ENCODE peak calls at places on chromosomes 16 and 17, in six cellular contexts. H is A549, O is HepG2, I is GM12878, A is K562, L is upper lobe of left lung. W is an unnamed sample.

GRCh38 chr17:17780941-17781590 is 55.7 kb downstream of the SREBF1 start:
- ATAC-seq in H (peak; percentile 75), O (peak; percentile 1), I (no peak), A (no peak), L (no peak), W (peak; percentile 32)

GRCh38 chr17:60079401-60079861 is 710 bp upstream of the HEATR6 start:
- ATAC-seq in H (peak; percentile 65), O (peak; percentile 67), I (no peak), A (peak; percentile 48), L (no peak), W (no peak)

GRCh38 chr17:80901319-80901718 is 90.3 kb upstream of the CHMP6 start:
- ATAC-seq in H (no peak), O (no peak), I (peak; percentile 90), A (no peak), L (no peak), W (no peak)

GRCh38 chr16:76882105-76882504 is 308.9 kb upstream of the MON1B start:
- ATAC-seq in H (peak; percentile 61), O (no peak), I (peak; percentile 44), A (no peak), L (no peak), W (no peak)

GRCh38 chr16:31253642-31254045 is 6.1 kb upstream of the ITGAM start:
- ATAC-seq in H (peak; percentile 91), O (peak; percentile 63), I (peak; percentile 27), A (peak; percentile 98), L (peak; percentile 77), W (peak; percentile 36)

GRCh38 chr17:17119106-17119505 is 76.8 kb downstream of the MPRIP start:
- ATAC-seq in H (peak; percentile 41), O (no peak), I (no peak), A (no peak), L (peak; percentile 45), W (no peak)

GRCh38 chr16:21116148-21116693 is 34.4 kb downstream of the DNAH3 start:
- ATAC-seq in H (no peak), O (peak; percentile 60), I (peak; percentile 41), A (peak; percentile 91), L (no peak), W (no peak)

GRCh38 chr16:20844054-20844453 is 37.7 kb downstream of the REXO5 start:
- ATAC-seq in H (no peak), O (no peak), I (no peak), A (no peak), L (no peak), W (no peak)

GRCh38 chr17:71360301-71360700 is 760.5 kb upstream of the SOX9 start:
- ATAC-seq in H (no peak), O (no peak), I (no peak), A (no peak), L (no peak), W (no peak)

GRCh38 chr16:47258874-47259461 is 115.2 kb upstream of the NETO2 start:
- ATAC-seq in H (peak; percentile 69), O (peak; percentile 80), I (peak; percentile 88), A (peak; percentile 86), L (no peak), W (no peak)

GRCh38 chr16:20925780-20926179 is 25.2 kb downstream of the LYRM1 start:
- ATAC-seq in H (no peak), O (peak; percentile 80), I (no peak), A (no peak), L (no peak), W (no peak)

GRCh38 chr16:83116274-83116892 is 489.6 kb downstream of the CDH13 start:
- ATAC-seq in H (no peak), O (no peak), I (no peak), A (no peak), L (no peak), W (no peak)

GRCh38 chr17:21059761-21060160 is 16.9 kb upstream of the USP22 start:
- ATAC-seq in H (peak; percentile 10), O (peak; percentile 30), I (no peak), A (no peak), L (no peak), W (no peak)

GRCh38 chr16:19945934-19946333 is 61.3 kb upstream of the GPRC5B start:
- ATAC-seq in H (no peak), O (no peak), I (no peak), A (no peak), L (no peak), W (no peak)

GRCh38 chr16:87965417-87965816 is 14.2 kb downstream of the BANP start:
- ATAC-seq in H (no peak), O (no peak), I (no peak), A (no peak), L (peak; percentile 17), W (no peak)

GRCh38 chr16:20612551-20613470 is 36.6 kb upstream of the ACSM2B start:
- ATAC-seq in H (no peak), O (peak; percentile 20), I (no peak), A (no peak), L (peak; percentile 85), W (peak; percentile 49)

GRCh38 chr17:67171560-67171959 is 73.4 kb downstream of the HELZ start:
- ATAC-seq in H (no peak), O (no peak), I (peak; percentile 97), A (no peak), L (no peak), W (no peak)

GRCh38 chr17:82838386-82839063 is 1.3 kb downstream of the ZNF750 start:
- ATAC-seq in H (no peak), O (peak; percentile 58), I (no peak), A (no peak), L (peak; percentile 75), W (no peak)
- TF ChIP-seq EP300 in H (no peak), O (peak; percentile 75), I (no peak), A (no peak), L (no peak), W (no peak)

DNA sequence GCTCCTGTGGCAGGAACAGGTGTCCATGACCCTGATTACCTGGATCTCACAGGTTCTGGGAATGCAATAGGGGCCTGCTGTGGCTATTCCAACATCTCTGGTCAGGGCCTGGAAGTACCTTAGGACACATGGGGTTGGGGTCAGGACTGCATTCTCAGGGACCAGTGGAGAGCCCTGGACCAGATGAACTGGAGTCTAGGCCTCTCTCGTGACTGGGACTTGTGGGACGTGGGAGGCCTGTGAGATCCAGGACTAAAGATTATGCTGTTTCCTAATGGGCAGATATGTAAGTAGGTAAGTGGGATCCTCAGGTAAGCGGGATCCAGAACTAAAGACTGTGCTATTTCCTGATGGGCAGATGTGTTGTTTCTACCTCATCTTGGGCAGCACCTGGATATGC is 16.2 kb upstream of the CD300A start:
- ATAC-seq in H (no peak), O (no peak), I (no peak), A (no peak), L (no peak), W (no peak)
- H3K4me3 ChIP-seq in H (no peak overlapping the region), O (no peak overlapping the region), I (no peak overlapping the region), A (no peak overlapping the region), L (no peak overlapping the region), W (no peak overlapping the region)

GRCh38 chr16:52816993-52817392 is 235.7 kb downstream of the CHD9NB start:
- ATAC-seq in H (no peak), O (peak; percentile 67), I (no peak), A (no peak), L (no peak), W (no peak)

GRCh38 chr16:52812945-52813556 is 239.6 kb downstream of the CHD9NB start:
- ATAC-seq in H (no peak), O (peak; percentile 79), I (no peak), A (no peak), L (no peak), W (no peak)
- TF ChIP-seq EP300 in H (no peak), O (no peak), I (no peak), A (no peak), L (no peak), W (no peak)

GRCh38 chr16:24915576-24915975 is 69.8 kb downstream of the SLC5A11 start:
- ATAC-seq in H (peak; percentile 39), O (peak; percentile 45), I (no peak), A (peak; percentile 63), L (no peak), W (no peak)

GRCh38 chr16:24919536-24919935 is 73.8 kb downstream of the SLC5A11 start:
- ATAC-seq in H (no peak), O (no peak), I (no peak), A (no peak), L (no peak), W (no peak)

GRCh38 chr16:24917236-24917635 is 71.5 kb downstream of the SLC5A11 start:
- ATAC-seq in H (no peak), O (no peak), I (no peak), A (no peak), L (no peak), W (no peak)

GRCh38 chr16:24918641-24919040 is 72.9 kb downstream of the SLC5A11 start:
- ATAC-seq in H (no peak), O (no peak), I (no peak), A (no peak), L (no peak), W (no peak)

GRCh38 chr16:24917891-24918290 is 72.1 kb downstream of the SLC5A11 start:
- ATAC-seq in H (no peak), O (no peak), I (no peak), A (no peak), L (no peak), W (no peak)
- H3K4me3 ChIP-seq in H (no peak overlapping the region), O (no peak overlapping the region), I (no peak overlapping the region), A (no peak overlapping the region), L (no peak overlapping the region), W (no peak overlapping the region)

GRCh38 chr17:36947922-36948716 is 635 bp upstream of the AATF start:
- ATAC-seq in H (peak; percentile 76), O (peak; percentile 55), I (no peak), A (no peak), L (peak; percentile 81), W (peak; percentile 83)
- TF ChIP-seq EP300 in H (no peak), O (no peak), I (no peak), A (no peak), L (no peak), W (no peak)

DNA sequence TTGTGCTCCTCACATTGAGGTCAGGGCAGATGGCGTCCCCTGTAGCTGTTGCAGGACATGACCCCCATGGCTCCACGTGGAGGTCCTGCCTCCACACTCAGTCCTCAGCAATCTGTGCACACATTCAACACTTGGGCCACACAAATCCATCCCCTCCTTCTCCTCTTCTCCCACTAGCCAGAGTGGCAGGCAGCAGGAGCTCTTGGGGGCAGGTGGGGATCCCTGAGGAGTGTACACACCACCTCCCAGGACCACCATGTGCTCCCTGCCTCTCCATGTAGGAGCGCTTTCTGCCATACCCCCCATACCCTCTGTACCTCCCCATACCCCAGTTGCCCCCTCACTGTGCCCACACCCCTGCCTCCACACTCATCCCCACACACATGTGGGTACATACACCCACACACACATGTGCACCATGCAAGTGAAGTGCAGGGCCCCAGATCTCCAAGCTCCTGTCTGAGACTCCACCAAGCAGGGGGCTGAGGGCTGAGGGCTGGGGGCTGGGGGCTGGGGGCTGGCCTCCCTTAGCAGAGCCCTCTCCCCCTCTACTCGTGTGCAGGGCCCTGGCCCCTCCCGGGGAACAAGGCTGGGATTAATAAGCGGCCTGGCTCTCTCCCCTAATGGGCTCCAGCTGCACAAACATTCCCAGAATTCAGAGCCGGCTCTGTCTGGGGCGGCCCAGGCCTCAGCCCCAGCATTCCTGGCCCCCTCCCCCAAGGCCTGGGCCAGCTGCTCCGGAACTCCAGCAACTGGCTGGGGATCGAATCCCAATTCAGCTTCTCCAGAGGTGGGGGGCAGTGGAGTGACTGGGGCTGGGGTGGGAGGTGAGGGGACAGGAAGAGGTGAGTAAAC is 48.2 kb upstream of the MEIOC start:
- ATAC-seq in H (no peak), O (peak; percentile 57), I (no peak), A (no peak), L (no peak), W (peak; percentile 19)
- H3K4me3 ChIP-seq in H (no peak overlapping the region), O (peak overlapping the region; percentile 27), I (no peak overlapping the region), A (no peak overlapping the region), L (no peak overlapping the region), W (no peak overlapping the region)

GRCh38 chr17:70105154-70105553 is 30.1 kb downstream of the KCNJ16 start:
- ATAC-seq in H (no peak), O (no peak), I (no peak), A (no peak), L (no peak), W (no peak)
- TF ChIP-seq EP300 in H (no peak), O (no peak), I (no peak), A (no peak), L (no peak), W (no peak)